ENCODE peak calls at places on chromosomes 1 and 21, in four cellular contexts. One of them, this sample, is unnamed.

GRCh38 chr1:95408506-95409136 is 174.6 kb downstream of the RWDD3 start:
- DNase-seq in fibroblast of lung: no peak
- DNase-seq in epithelial cell of esophagus: no peak
- DNase-seq in Peyer's patch: no peak
- DNase-seq in this sample: no peak

GRCh38 chr1:68528243-68528642 is 31.4 kb upstream of the DEPDC1 start:
- DNase-seq in fibroblast of lung: peak
- DNase-seq in epithelial cell of esophagus: peak
- DNase-seq in Peyer's patch: no peak
- DNase-seq in this sample: no peak

GRCh38 chr21:36994501-36995189 is 11.9 kb upstream of the RIPPLY3 start:
- DNase-seq in fibroblast of lung: peak
- DNase-seq in epithelial cell of esophagus: peak
- DNase-seq in Peyer's patch: no peak
- DNase-seq in this sample: no peak

GRCh38 chr1:100036718-100037664 is 67.2 kb downstream of the SLC35A3 start:
- DNase-seq in fibroblast of lung: peak
- DNase-seq in epithelial cell of esophagus: peak
- DNase-seq in Peyer's patch: no peak
- DNase-seq in this sample: peak

GRCh38 chr21:45599146-45599581 is 44.4 kb upstream of the PCBP3 start:
- DNase-seq in fibroblast of lung: no peak
- DNase-seq in epithelial cell of esophagus: no peak
- DNase-seq in Peyer's patch: no peak
- DNase-seq in this sample: no peak

GRCh38 chr1:11893907-11894251 is 32.3 kb downstream of the KIAA2013 start:
- DNase-seq in fibroblast of lung: peak
- DNase-seq in epithelial cell of esophagus: peak
- DNase-seq in Peyer's patch: peak
- DNase-seq in this sample: no peak

GRCh38 chr1:159171688-159172501 is 480 bp downstream of the CADM3 start:
- DNase-seq in fibroblast of lung: no peak
- DNase-seq in epithelial cell of esophagus: peak
- DNase-seq in Peyer's patch: no peak
- DNase-seq in this sample: no peak

GRCh38 chr21:32597205-32597604 is 11.9 kb upstream of the TCP10L start:
- DNase-seq in fibroblast of lung: peak
- DNase-seq in epithelial cell of esophagus: peak
- DNase-seq in Peyer's patch: no peak
- DNase-seq in this sample: peak

GRCh38 chr1:71834570-71835441 is 447.5 kb downstream of the NEGR1 start:
- DNase-seq in fibroblast of lung: no peak
- DNase-seq in epithelial cell of esophagus: no peak
- DNase-seq in Peyer's patch: no peak
- DNase-seq in this sample: no peak

GRCh38 chr1:57293214-57293613 is 130.6 kb downstream of the DAB1 start:
- DNase-seq in fibroblast of lung: no peak
- DNase-seq in epithelial cell of esophagus: no peak
- DNase-seq in Peyer's patch: no peak
- DNase-seq in this sample: no peak

GRCh38 chr1:7783178-7783711 is 846 bp upstream of the PER3 start:
- DNase-seq in fibroblast of lung: peak
- DNase-seq in epithelial cell of esophagus: peak
- DNase-seq in Peyer's patch: peak
- DNase-seq in this sample: no peak

GRCh38 chr1:177902151-177902765 is 67.6 kb downstream of the SEC16B start:
- DNase-seq in fibroblast of lung: no peak
- DNase-seq in epithelial cell of esophagus: no peak
- DNase-seq in Peyer's patch: no peak
- DNase-seq in this sample: no peak

GRCh38 chr1:206116191-206116872 is 856 bp downstream of the AVPR1B start:
- DNase-seq in fibroblast of lung: no peak
- DNase-seq in epithelial cell of esophagus: no peak
- DNase-seq in Peyer's patch: no peak
- DNase-seq in this sample: no peak

GRCh38 chr1:205271277-205271676 is 43.5 kb downstream of the TMCC2 start:
- DNase-seq in fibroblast of lung: peak
- DNase-seq in epithelial cell of esophagus: no peak
- DNase-seq in Peyer's patch: no peak
- DNase-seq in this sample: no peak

GRCh38 chr1:212034516-212035122 is 738 bp downstream of the INTS7 start:
- DNase-seq in fibroblast of lung: no peak
- DNase-seq in epithelial cell of esophagus: no peak
- DNase-seq in Peyer's patch: no peak
- DNase-seq in this sample: no peak

GRCh38 chr1:209199822-209200221 is 383.7 kb upstream of the CAMK1G start:
- DNase-seq in fibroblast of lung: peak
- DNase-seq in epithelial cell of esophagus: peak
- DNase-seq in Peyer's patch: no peak
- DNase-seq in this sample: no peak

GRCh38 chr1:186958520-186958919 is 129.8 kb downstream of the PLA2G4A start:
- DNase-seq in fibroblast of lung: peak
- DNase-seq in epithelial cell of esophagus: peak
- DNase-seq in Peyer's patch: no peak
- DNase-seq in this sample: no peak

GRCh38 chr1:225449261-225449660 is 21.4 kb upstream of the LBR start:
- DNase-seq in fibroblast of lung: peak
- DNase-seq in epithelial cell of esophagus: peak
- DNase-seq in Peyer's patch: no peak
- DNase-seq in this sample: no peak

GRCh38 chr1:53372501-53372951 is 44.7 kb upstream of the LRP8 start:
- DNase-seq in fibroblast of lung: no peak
- DNase-seq in epithelial cell of esophagus: no peak
- DNase-seq in Peyer's patch: no peak
- DNase-seq in this sample: no peak

GRCh38 chr1:111599781-111600180 is 19.8 kb upstream of the RAP1A start:
- DNase-seq in fibroblast of lung: no peak
- DNase-seq in epithelial cell of esophagus: no peak
- DNase-seq in Peyer's patch: no peak
- DNase-seq in this sample: no peak

GRCh38 chr21:31665397-31665796 is 5.9 kb downstream of the SOD1 start:
- DNase-seq in fibroblast of lung: peak
- DNase-seq in epithelial cell of esophagus: peak
- DNase-seq in Peyer's patch: no peak
- DNase-seq in this sample: peak

GRCh38 chr1:39410915-39411436 is 80.5 kb upstream of the BMP8A start:
- DNase-seq in fibroblast of lung: peak
- DNase-seq in epithelial cell of esophagus: peak
- DNase-seq in Peyer's patch: peak
- DNase-seq in this sample: peak

GRCh38 chr1:218345673-218346390 is 696 bp downstream of the TGFB2 start:
- DNase-seq in fibroblast of lung: peak
- DNase-seq in epithelial cell of esophagus: peak
- DNase-seq in Peyer's patch: no peak
- DNase-seq in this sample: no peak

GRCh38 chr1:230986976-230987375 is 8.1 kb downstream of the ARV1 start:
- DNase-seq in fibroblast of lung: peak
- DNase-seq in epithelial cell of esophagus: peak
- DNase-seq in Peyer's patch: no peak
- DNase-seq in this sample: peak

GRCh38 chr1:25185934-25186333 is 46.4 kb downstream of the SYF2 start:
- DNase-seq in fibroblast of lung: no peak
- DNase-seq in epithelial cell of esophagus: no peak
- DNase-seq in Peyer's patch: no peak
- DNase-seq in this sample: no peak

GRCh38 chr1:151511636-151512215 is 539 bp downstream of the CGN start:
- DNase-seq in fibroblast of lung: no peak
- DNase-seq in epithelial cell of esophagus: peak
- DNase-seq in Peyer's patch: peak
- DNase-seq in this sample: no peak

GRCh38 chr21:34593423-34593822 is 21.5 kb downstream of the RCAN1 start:
- DNase-seq in fibroblast of lung: no peak
- DNase-seq in epithelial cell of esophagus: no peak
- DNase-seq in Peyer's patch: no peak
- DNase-seq in this sample: no peak

GRCh38 chr1:56797079-56797685 is 22.0 kb downstream of the FYB2 start:
- DNase-seq in fibroblast of lung: no peak
- DNase-seq in epithelial cell of esophagus: peak
- DNase-seq in Peyer's patch: no peak
- DNase-seq in this sample: no peak

GRCh38 chr1:155472491-155472890 is 90.1 kb downstream of the ASH1L start:
- DNase-seq in fibroblast of lung: no peak
- DNase-seq in epithelial cell of esophagus: no peak
- DNase-seq in Peyer's patch: no peak
- DNase-seq in this sample: no peak

GRCh38 chr1:184482113-184482512 is 95.3 kb downstream of the C1orf21 start:
- DNase-seq in fibroblast of lung: no peak
- DNase-seq in epithelial cell of esophagus: no peak
- DNase-seq in Peyer's patch: peak
- DNase-seq in this sample: no peak

GRCh38 chr1:156060937-156061636 is at the start of gene RAB25:
- DNase-seq in fibroblast of lung: no peak
- DNase-seq in epithelial cell of esophagus: peak
- DNase-seq in Peyer's patch: no peak
- DNase-seq in this sample: no peak

GRCh38 chr1:24065314-24065713 is 46.6 kb downstream of the MYOM3 start:
- DNase-seq in fibroblast of lung: no peak
- DNase-seq in epithelial cell of esophagus: no peak
- DNase-seq in Peyer's patch: no peak
- DNase-seq in this sample: no peak

GRCh38 chr1:212353181-212353580 is 61.5 kb downstream of the PACC1 start:
- DNase-seq in fibroblast of lung: peak
- DNase-seq in epithelial cell of esophagus: peak
- DNase-seq in Peyer's patch: no peak
- DNase-seq in this sample: no peak

GRCh38 chr1:156081174-156082110 is 823 bp downstream of the MEX3A start:
- DNase-seq in fibroblast of lung: peak
- DNase-seq in epithelial cell of esophagus: no peak
- DNase-seq in Peyer's patch: no peak
- DNase-seq in this sample: no peak

GRCh38 chr21:38048241-38048640 is 132.0 kb upstream of the KCNJ6 start:
- DNase-seq in fibroblast of lung: no peak
- DNase-seq in epithelial cell of esophagus: no peak
- DNase-seq in Peyer's patch: no peak
- DNase-seq in this sample: no peak

DNA sequence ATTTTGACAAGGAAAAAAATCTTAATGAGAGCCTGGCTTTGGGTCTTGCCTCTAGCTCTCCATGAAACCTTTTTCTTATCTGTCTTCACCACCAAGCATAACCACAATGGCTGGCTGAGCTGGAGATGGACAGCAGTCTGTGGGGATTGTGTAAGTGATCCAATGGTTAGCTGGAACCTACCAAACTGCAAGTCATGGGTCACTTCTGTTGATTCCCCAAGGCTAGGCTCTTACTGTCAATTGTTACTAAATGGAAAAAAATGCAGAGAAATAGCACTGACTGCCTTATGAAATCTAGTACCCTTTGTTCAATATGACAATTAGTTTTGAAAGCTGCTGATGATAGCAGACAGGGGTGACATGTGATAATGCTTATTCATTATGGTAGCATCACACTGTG is 359.0 kb downstream of the ST6GALNAC3 start:
- DNase-seq in fibroblast of lung: peak
- DNase-seq in epithelial cell of esophagus: peak
- DNase-seq in Peyer's patch: no peak
- DNase-seq in this sample: no peak
- H3K4me3 ChIP-seq in fibroblast of lung: no peak
- H3K4me3 ChIP-seq in epithelial cell of esophagus: no peak
- H3K4me3 ChIP-seq in Peyer's patch: no peak
- H3K4me3 ChIP-seq in this sample: no peak

DNA sequence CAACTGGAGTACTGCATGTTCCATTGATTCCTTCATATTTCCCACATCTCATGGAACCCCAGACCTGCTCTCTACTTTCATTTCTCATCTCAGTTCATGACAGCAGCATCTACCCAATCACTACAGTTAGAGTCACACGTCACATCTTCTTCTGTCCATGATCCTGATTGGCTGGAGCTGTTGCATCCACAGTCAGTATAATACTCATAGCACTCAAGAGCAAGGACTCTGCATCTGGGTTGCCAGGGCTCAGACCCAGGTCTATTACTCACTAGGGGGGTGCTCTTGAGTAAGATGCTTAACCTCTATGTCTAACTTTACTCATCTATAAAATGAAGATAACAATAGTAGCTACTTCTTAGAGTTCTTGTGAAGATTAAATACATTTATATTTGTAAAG is 4.4 kb upstream of the XPR1 start:
- DNase-seq in fibroblast of lung: peak
- DNase-seq in epithelial cell of esophagus: no peak
- DNase-seq in Peyer's patch: no peak
- DNase-seq in this sample: no peak
- H3K4me3 ChIP-seq in fibroblast of lung: no peak
- H3K4me3 ChIP-seq in epithelial cell of esophagus: no peak
- H3K4me3 ChIP-seq in Peyer's patch: no peak
- H3K4me3 ChIP-seq in this sample: no peak

DNA sequence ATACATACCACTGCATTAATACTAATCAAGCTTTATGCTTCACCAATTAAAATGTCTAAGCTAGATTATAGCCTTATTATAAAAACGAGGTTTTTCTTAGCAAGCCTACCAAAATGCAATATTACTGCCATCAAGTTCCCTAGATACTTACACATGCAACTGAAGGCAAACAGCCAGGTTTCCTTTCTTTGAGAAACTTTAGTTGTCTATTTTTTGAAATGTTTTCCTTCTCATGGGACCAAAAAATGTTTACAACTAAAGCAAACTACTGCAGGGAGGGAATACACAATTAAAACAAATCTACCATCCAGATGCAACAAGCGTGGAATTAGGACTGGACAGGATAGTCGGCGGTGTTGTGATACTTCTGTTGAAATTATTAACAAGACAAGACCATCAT is 1.3 kb downstream of the ZNF644 start:
- DNase-seq in fibroblast of lung: no peak
- DNase-seq in epithelial cell of esophagus: no peak
- DNase-seq in Peyer's patch: no peak
- DNase-seq in this sample: no peak
- H3K4me3 ChIP-seq in fibroblast of lung: peak
- H3K4me3 ChIP-seq in epithelial cell of esophagus: peak
- H3K4me3 ChIP-seq in Peyer's patch: no peak
- H3K4me3 ChIP-seq in this sample: peak

GRCh38 chr1:145719230-145720079 is at the start of gene CD160:
- DNase-seq in fibroblast of lung: no peak
- DNase-seq in epithelial cell of esophagus: no peak
- DNase-seq in Peyer's patch: no peak
- DNase-seq in this sample: no peak
- H3K4me3 ChIP-seq in fibroblast of lung: no peak
- H3K4me3 ChIP-seq in epithelial cell of esophagus: no peak
- H3K4me3 ChIP-seq in Peyer's patch: no peak
- H3K4me3 ChIP-seq in this sample: no peak

GRCh38 chr1:44707959-44708831 is 22.8 kb downstream of the RNU5D-1 start:
- DNase-seq in fibroblast of lung: peak
- DNase-seq in epithelial cell of esophagus: peak
- DNase-seq in Peyer's patch: peak
- DNase-seq in this sample: no peak
- H3K4me3 ChIP-seq in fibroblast of lung: no peak
- H3K4me3 ChIP-seq in epithelial cell of esophagus: no peak
- H3K4me3 ChIP-seq in Peyer's patch: no peak
- H3K4me3 ChIP-seq in this sample: no peak